ENCODE peak calls at places on chromosomes 2 and 18, in seven cellular contexts. One of them, this sample, is unnamed.

GRCh38 chr2:216649573-216649972 is 16.4 kb downstream of the IGFBP2 start:
- DNase-seq in osteoblast: no peak
- DNase-seq in tibial artery: no peak
- DNase-seq in fibroblast of lung: no peak
- DNase-seq in uterus: no peak
- DNase-seq in A673: no peak
- DNase-seq in gastrocnemius medialis: no peak
- DNase-seq in this sample: no peak

GRCh38 chr2:45612265-45612664 is 1.2 kb upstream of the SRBD1 start:
- DNase-seq in osteoblast: no peak
- DNase-seq in tibial artery: no peak
- DNase-seq in fibroblast of lung: no peak
- DNase-seq in uterus: no peak
- DNase-seq in A673: no peak
- DNase-seq in gastrocnemius medialis: no peak
- DNase-seq in this sample: no peak

GRCh38 chr2:137255990-137256389 is 490.6 kb downstream of the THSD7B start:
- DNase-seq in osteoblast: peak
- DNase-seq in tibial artery: no peak
- DNase-seq in fibroblast of lung: no peak
- DNase-seq in uterus: no peak
- DNase-seq in A673: no peak
- DNase-seq in gastrocnemius medialis: no peak
- DNase-seq in this sample: peak

GRCh38 chr2:134454931-134455330 is 201.1 kb downstream of the MGAT5 start:
- DNase-seq in osteoblast: no peak
- DNase-seq in tibial artery: no peak
- DNase-seq in fibroblast of lung: no peak
- DNase-seq in uterus: no peak
- DNase-seq in A673: no peak
- DNase-seq in gastrocnemius medialis: no peak
- DNase-seq in this sample: no peak

GRCh38 chr2:215107229-215108056 is 31.0 kb downstream of the ABCA12 start:
- DNase-seq in osteoblast: no peak
- DNase-seq in tibial artery: no peak
- DNase-seq in fibroblast of lung: no peak
- DNase-seq in uterus: no peak
- DNase-seq in A673: no peak
- DNase-seq in gastrocnemius medialis: no peak
- DNase-seq in this sample: no peak

GRCh38 chr2:238141541-238142318 is 3.3 kb downstream of the KLHL30 start:
- DNase-seq in osteoblast: peak
- DNase-seq in tibial artery: no peak
- DNase-seq in fibroblast of lung: no peak
- DNase-seq in uterus: no peak
- DNase-seq in A673: peak
- DNase-seq in gastrocnemius medialis: peak
- DNase-seq in this sample: no peak

GRCh38 chr2:138948070-138948539 is 167.9 kb upstream of the NXPH2 start:
- DNase-seq in osteoblast: peak
- DNase-seq in tibial artery: peak
- DNase-seq in fibroblast of lung: peak
- DNase-seq in uterus: no peak
- DNase-seq in A673: peak
- DNase-seq in gastrocnemius medialis: peak
- DNase-seq in this sample: peak

GRCh38 chr2:31401580-31401979 is 13.0 kb downstream of the XDH start:
- DNase-seq in osteoblast: peak
- DNase-seq in tibial artery: no peak
- DNase-seq in fibroblast of lung: peak
- DNase-seq in uterus: no peak
- DNase-seq in A673: no peak
- DNase-seq in gastrocnemius medialis: no peak
- DNase-seq in this sample: peak

GRCh38 chr2:32882911-32883810 is 63.6 kb upstream of the LTBP1 start:
- DNase-seq in osteoblast: peak
- DNase-seq in tibial artery: no peak
- DNase-seq in fibroblast of lung: peak
- DNase-seq in uterus: no peak
- DNase-seq in A673: no peak
- DNase-seq in gastrocnemius medialis: no peak
- DNase-seq in this sample: peak

GRCh38 chr18:8623549-8624106 is 14.4 kb downstream of the RAB12 start:
- DNase-seq in osteoblast: no peak
- DNase-seq in tibial artery: peak
- DNase-seq in fibroblast of lung: peak
- DNase-seq in uterus: no peak
- DNase-seq in A673: no peak
- DNase-seq in gastrocnemius medialis: peak
- DNase-seq in this sample: no peak

GRCh38 chr2:50975546-50975945 is 56.4 kb downstream of the NRXN1 start:
- DNase-seq in osteoblast: no peak
- DNase-seq in tibial artery: no peak
- DNase-seq in fibroblast of lung: no peak
- DNase-seq in uterus: no peak
- DNase-seq in A673: no peak
- DNase-seq in gastrocnemius medialis: no peak
- DNase-seq in this sample: no peak

GRCh38 chr2:200121931-200122330 is 166.5 kb downstream of the MAIP1 start:
- DNase-seq in osteoblast: no peak
- DNase-seq in tibial artery: no peak
- DNase-seq in fibroblast of lung: peak
- DNase-seq in uterus: no peak
- DNase-seq in A673: no peak
- DNase-seq in gastrocnemius medialis: no peak
- DNase-seq in this sample: no peak

GRCh38 chr2:9251154-9252001 is 44.8 kb downstream of the ASAP2 start:
- DNase-seq in osteoblast: peak
- DNase-seq in tibial artery: no peak
- DNase-seq in fibroblast of lung: peak
- DNase-seq in uterus: no peak
- DNase-seq in A673: peak
- DNase-seq in gastrocnemius medialis: no peak
- DNase-seq in this sample: peak

GRCh38 chr2:114022360-114023085 is 132.6 kb downstream of the ACTR3 start:
- DNase-seq in osteoblast: peak
- DNase-seq in tibial artery: no peak
- DNase-seq in fibroblast of lung: peak
- DNase-seq in uterus: no peak
- DNase-seq in A673: no peak
- DNase-seq in gastrocnemius medialis: no peak
- DNase-seq in this sample: peak

GRCh38 chr2:240369725-240370585 is 65.5 kb upstream of the GPC1 start:
- DNase-seq in osteoblast: peak
- DNase-seq in tibial artery: peak
- DNase-seq in fibroblast of lung: peak
- DNase-seq in uterus: peak
- DNase-seq in A673: no peak
- DNase-seq in gastrocnemius medialis: peak
- DNase-seq in this sample: peak

GRCh38 chr2:72681016-72681995 is 144.5 kb downstream of the EXOC6B start:
- DNase-seq in osteoblast: no peak
- DNase-seq in tibial artery: no peak
- DNase-seq in fibroblast of lung: no peak
- DNase-seq in uterus: no peak
- DNase-seq in A673: no peak
- DNase-seq in gastrocnemius medialis: no peak
- DNase-seq in this sample: no peak

GRCh38 chr2:240887631-240888030 is 8.3 kb downstream of the MAB21L4 start:
- DNase-seq in osteoblast: peak
- DNase-seq in tibial artery: no peak
- DNase-seq in fibroblast of lung: no peak
- DNase-seq in uterus: no peak
- DNase-seq in A673: no peak
- DNase-seq in gastrocnemius medialis: no peak
- DNase-seq in this sample: no peak

GRCh38 chr2:229486673-229487072 is 215.6 kb upstream of the PID1 start:
- DNase-seq in osteoblast: no peak
- DNase-seq in tibial artery: no peak
- DNase-seq in fibroblast of lung: no peak
- DNase-seq in uterus: no peak
- DNase-seq in A673: no peak
- DNase-seq in gastrocnemius medialis: no peak
- DNase-seq in this sample: no peak

GRCh38 chr2:144354953-144355352 is 165.0 kb downstream of the ZEB2 start:
- DNase-seq in osteoblast: no peak
- DNase-seq in tibial artery: no peak
- DNase-seq in fibroblast of lung: peak
- DNase-seq in uterus: no peak
- DNase-seq in A673: no peak
- DNase-seq in gastrocnemius medialis: no peak
- DNase-seq in this sample: no peak

GRCh38 chr2:26807788-26808460 is 22.1 kb downstream of the CENPA start:
- DNase-seq in osteoblast: no peak
- DNase-seq in tibial artery: no peak
- DNase-seq in fibroblast of lung: peak
- DNase-seq in uterus: no peak
- DNase-seq in A673: no peak
- DNase-seq in gastrocnemius medialis: no peak
- DNase-seq in this sample: no peak

DNA sequence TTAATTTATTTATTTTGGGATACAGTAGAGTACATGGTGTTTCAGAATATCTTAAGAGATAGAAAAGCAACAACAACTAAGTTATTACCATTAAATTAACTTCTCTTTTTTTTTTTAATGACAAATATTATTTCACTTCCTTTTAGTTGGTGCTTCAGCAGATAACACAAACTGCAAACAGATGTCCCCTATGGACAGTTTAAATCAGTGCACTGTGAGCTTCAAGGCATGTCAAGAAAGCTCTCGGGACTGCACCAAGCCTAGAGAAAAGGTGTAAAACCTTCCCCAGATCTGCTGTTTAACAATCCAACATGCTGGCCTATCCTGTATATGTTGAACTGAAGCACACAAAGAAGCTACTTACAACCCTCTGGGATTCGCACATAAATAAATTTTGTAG is 122.7 kb downstream of the TCF4 start:
- DNase-seq in osteoblast: no peak
- DNase-seq in tibial artery: no peak
- DNase-seq in fibroblast of lung: no peak
- DNase-seq in uterus: no peak
- DNase-seq in A673: no peak
- DNase-seq in gastrocnemius medialis: no peak
- DNase-seq in this sample: no peak
- H3K27ac ChIP-seq in osteoblast: no peak
- H3K27ac ChIP-seq in tibial artery: no peak
- H3K27ac ChIP-seq in fibroblast of lung: no peak
- H3K27ac ChIP-seq in uterus: peak
- H3K27ac ChIP-seq in A673: no peak
- H3K27ac ChIP-seq in gastrocnemius medialis: no peak
- H3K27ac ChIP-seq in this sample: no peak

GRCh38 chr2:176140130-176140519 is 10.6 kb downstream of the HOXD8 start:
- DNase-seq in osteoblast: peak
- DNase-seq in tibial artery: no peak
- DNase-seq in fibroblast of lung: no peak
- DNase-seq in uterus: peak
- DNase-seq in A673: no peak
- DNase-seq in gastrocnemius medialis: no peak
- DNase-seq in this sample: no peak
- H3K4me3 ChIP-seq in osteoblast: peak
- H3K4me3 ChIP-seq in tibial artery: peak
- H3K4me3 ChIP-seq in fibroblast of lung: no peak
- H3K4me3 ChIP-seq in uterus: peak
- H3K4me3 ChIP-seq in A673: peak
- H3K4me3 ChIP-seq in gastrocnemius medialis: peak
- H3K4me3 ChIP-seq in this sample: peak

DNA sequence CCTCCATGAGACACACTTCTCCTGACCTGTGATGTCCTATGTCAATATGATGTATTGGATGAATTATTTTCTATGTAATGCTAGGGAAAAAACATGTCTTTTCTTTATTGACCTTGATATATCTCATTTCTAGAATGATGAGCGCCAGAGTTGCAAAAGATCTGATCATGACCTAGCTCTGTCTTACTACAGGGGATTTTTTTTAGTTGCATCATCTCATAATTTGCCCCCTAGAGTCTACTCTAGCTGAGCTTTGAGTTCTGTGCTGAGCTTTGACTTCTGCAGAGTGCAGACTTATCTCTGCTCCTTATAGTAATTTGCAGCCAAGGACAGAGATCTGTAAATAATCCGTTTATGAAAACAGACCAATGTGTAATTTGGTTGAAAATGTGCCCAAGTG is 859.9 kb downstream of the TRIB2 start:
- DNase-seq in osteoblast: no peak
- DNase-seq in tibial artery: no peak
- DNase-seq in fibroblast of lung: no peak
- DNase-seq in uterus: no peak
- DNase-seq in A673: no peak
- DNase-seq in gastrocnemius medialis: no peak
- DNase-seq in this sample: no peak
- TF ChIP-seq CTCF in osteoblast: no peak
- TF ChIP-seq CTCF in tibial artery: no peak
- TF ChIP-seq CTCF in fibroblast of lung: no peak
- TF ChIP-seq CTCF in uterus: no peak
- TF ChIP-seq CTCF in A673: no peak
- TF ChIP-seq CTCF in gastrocnemius medialis: no peak
- TF ChIP-seq CTCF in this sample: no peak

DNA sequence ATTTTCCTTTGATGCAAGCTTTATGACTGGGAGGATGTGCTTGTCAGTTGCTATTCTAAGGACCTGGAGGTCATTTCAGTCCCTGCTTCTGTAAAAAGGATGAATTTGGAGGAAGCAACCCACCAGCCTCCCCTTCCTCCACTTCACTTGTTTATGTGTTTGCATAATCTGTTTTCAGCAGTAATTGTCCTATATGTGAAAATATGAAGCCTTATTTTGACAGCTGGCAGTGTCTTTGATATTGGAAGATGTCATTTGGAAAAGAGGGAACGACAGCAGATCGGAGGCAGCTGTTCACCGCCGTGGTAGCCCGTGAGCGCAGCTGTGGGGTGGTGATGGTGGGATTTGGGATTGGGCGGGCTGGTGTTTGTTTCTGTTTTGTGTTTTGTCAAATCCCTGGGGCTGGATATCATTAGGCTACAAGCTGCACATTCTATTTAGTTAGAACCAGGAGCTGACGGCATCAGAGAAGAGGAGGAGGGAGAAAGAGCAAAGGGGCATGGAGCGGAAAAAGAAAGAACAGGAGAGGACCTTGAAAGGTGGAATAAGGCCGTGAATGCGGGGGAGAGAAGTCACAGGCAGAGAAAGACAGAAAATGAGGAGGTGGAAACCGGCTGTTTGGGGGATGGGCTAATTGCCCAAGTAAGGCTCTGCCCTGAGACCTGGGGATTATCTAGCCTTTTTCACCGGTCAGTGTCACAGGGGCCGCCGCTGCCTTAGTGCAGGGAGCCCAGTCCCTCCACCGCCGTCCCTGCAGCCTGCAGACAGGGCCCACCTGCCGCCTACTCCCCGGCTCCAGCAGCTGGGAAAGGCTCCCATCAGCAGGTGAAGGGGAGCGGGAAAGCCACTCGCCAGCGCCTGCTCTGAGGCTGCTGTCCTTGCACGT is 87.9 kb downstream of the ZCCHC2 start:
- DNase-seq in osteoblast: no peak
- DNase-seq in tibial artery: no peak
- DNase-seq in fibroblast of lung: peak
- DNase-seq in uterus: no peak
- DNase-seq in A673: no peak
- DNase-seq in gastrocnemius medialis: no peak
- DNase-seq in this sample: no peak
- H3K27ac ChIP-seq in osteoblast: no peak
- H3K27ac ChIP-seq in tibial artery: no peak
- H3K27ac ChIP-seq in fibroblast of lung: no peak
- H3K27ac ChIP-seq in uterus: no peak
- H3K27ac ChIP-seq in A673: no peak
- H3K27ac ChIP-seq in gastrocnemius medialis: no peak
- H3K27ac ChIP-seq in this sample: no peak

This sample was measured in astrocyte.